ENCODE peak calls at places on chromosomes 6 and 20, in four cellular contexts. Z is astrocyte, T is upper lobe of left lung, R is prostate gland. V is an unnamed sample.

GRCh38 chr6:169529931-169530761 is 171.7 kb downstream of the WDR27 start:
- DNase-seq in Z (peak), T (peak), R (peak), V (no peak)

GRCh38 chr20:39574061-39574460 is 611.9 kb downstream of the DHX35 start:
- DNase-seq in Z (no peak), T (no peak), R (no peak), V (no peak)

GRCh38 chr20:19861147-19861759 is 103.2 kb downstream of the RIN2 start:
- DNase-seq in Z (no peak), T (no peak), R (no peak), V (no peak)

GRCh38 chr6:108027594-108027993 is 46.9 kb downstream of the OSTM1 start:
- DNase-seq in Z (no peak), T (no peak), R (no peak), V (peak)

GRCh38 chr6:110055387-110055735 is 77.2 kb downstream of the GPR6 start:
- DNase-seq in Z (no peak), T (no peak), R (no peak), V (no peak)

GRCh38 chr6:84657486-84657885 is 106.9 kb downstream of the TBX18 start:
- DNase-seq in Z (no peak), T (no peak), R (no peak), V (peak)

GRCh38 chr20:58552366-58552934 is 37.3 kb upstream of the APCDD1L start:
- DNase-seq in Z (no peak), T (no peak), R (no peak), V (no peak)

GRCh38 chr20:57432874-57433491 is 41.8 kb downstream of the RBM38 start:
- DNase-seq in Z (no peak), T (peak), R (no peak), V (peak)

GRCh38 chr20:42186337-42186736 is 568.2 kb upstream of the CHD6 start:
- DNase-seq in Z (no peak), T (no peak), R (no peak), V (no peak)

GRCh38 chr20:41329435-41330342 is 10.9 kb upstream of the LPIN3 start:
- DNase-seq in Z (peak), T (peak), R (peak), V (peak)

GRCh38 chr6:122953766-122954165 is 42.3 kb upstream of the CLVS2 start:
- DNase-seq in Z (no peak), T (no peak), R (no peak), V (no peak)

GRCh38 chr6:15343490-15344185 is 97.8 kb downstream of the JARID2 start:
- DNase-seq in Z (no peak), T (no peak), R (no peak), V (no peak)

GRCh38 chr20:9071976-9072726 is 3.3 kb downstream of the PLCB4 start:
- DNase-seq in Z (no peak), T (no peak), R (no peak), V (peak)

GRCh38 chr20:23637282-23638221 is at the start of gene CST3:
- DNase-seq in Z (peak), T (peak), R (peak), V (peak)

GRCh38 chr6:141988954-141989705 is 143.6 kb upstream of the GJE1 start:
- DNase-seq in Z (peak), T (no peak), R (peak), V (peak)

GRCh38 chr6:130434174-130434873 is 68.5 kb downstream of the TMEM200A start:
- DNase-seq in Z (peak), T (no peak), R (no peak), V (peak)

GRCh38 chr6:166997768-166998255 is 1.4 kb upstream of the CEP43 start:
- DNase-seq in Z (peak), T (peak), R (peak), V (peak)

GRCh38 chr20:45798935-45799642 is 7.3 kb downstream of the DNTTIP1 start:
- DNase-seq in Z (no peak), T (peak), R (no peak), V (peak)

GRCh38 chr20:44357555-44358130 is 2.1 kb downstream of the HNF4A start:
- DNase-seq in Z (no peak), T (no peak), R (no peak), V (no peak)

DNA sequence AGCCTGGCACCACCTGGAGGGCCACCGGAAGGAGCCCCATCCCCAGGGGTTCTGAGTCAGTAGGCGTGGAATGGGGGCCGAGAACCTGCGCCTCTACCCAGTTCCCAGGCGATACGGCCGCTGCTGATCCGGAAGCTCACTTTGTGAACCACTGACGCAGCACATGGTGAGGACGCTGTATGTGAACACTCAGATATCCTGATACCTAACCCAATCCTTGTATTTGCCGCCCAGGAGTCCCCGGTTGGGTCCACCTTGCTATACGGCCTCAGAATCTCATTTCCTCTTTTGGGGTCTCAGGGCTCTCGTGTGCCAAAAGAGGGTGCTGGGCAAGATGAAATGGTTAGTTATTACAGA is 649 bp upstream of the RAB5IF start:
- DNase-seq in Z (no peak), T (peak), R (peak), V (peak)
- H3K4me3 ChIP-seq in Z (peak), T (peak), R (peak), V (peak)

GRCh38 chr6:104326173-104327001 is 533.3 kb downstream of the HACE1 start:
- DNase-seq in Z (peak), T (no peak), R (no peak), V (no peak)

GRCh38 chr6:104322849-104323248 is 536.9 kb downstream of the HACE1 start:
- DNase-seq in Z (no peak), T (no peak), R (no peak), V (no peak)

GRCh38 chr6:104321301-104321700 is 538.4 kb downstream of the HACE1 start:
- DNase-seq in Z (no peak), T (no peak), R (no peak), V (no peak)

GRCh38 chr6:104324305-104324704 is 535.4 kb downstream of the HACE1 start:
- DNase-seq in Z (no peak), T (no peak), R (no peak), V (no peak)

GRCh38 chr6:104325341-104326172 is 534.2 kb downstream of the HACE1 start:
- DNase-seq in Z (no peak), T (no peak), R (no peak), V (peak)
- TF ChIP-seq CTCF in Z (peak), T (peak), R (peak), V (peak)

DNA sequence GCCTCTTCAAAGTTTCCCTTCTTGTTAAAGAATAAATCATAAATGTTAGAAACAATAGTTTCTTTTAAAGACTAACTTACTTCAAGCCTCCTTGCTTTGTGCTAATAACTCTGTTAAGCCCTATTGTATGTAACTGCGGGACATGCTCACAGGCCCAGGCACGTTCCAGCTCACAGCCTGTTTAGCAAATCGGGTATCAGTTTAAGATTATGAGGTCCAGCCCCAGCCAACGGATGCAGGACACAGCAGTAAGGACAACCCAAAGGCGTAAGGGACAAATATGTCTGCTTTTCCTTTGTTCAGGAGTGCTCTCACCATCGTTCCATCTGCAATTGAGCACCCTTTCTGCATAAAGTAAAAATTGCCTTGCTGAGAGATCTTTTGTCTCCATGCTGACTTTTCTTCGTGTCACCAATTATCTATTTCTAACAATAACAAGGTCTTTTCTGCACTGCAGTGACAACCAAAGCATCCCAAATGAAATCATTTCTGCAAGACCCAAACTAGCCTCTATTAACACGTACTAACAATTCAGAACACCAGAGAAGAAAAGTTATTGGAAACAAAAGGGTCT is 1.4 kb downstream of the C6orf52 start:
- DNase-seq in Z (no peak), T (no peak), R (no peak), V (peak)
- H3K4me3 ChIP-seq in Z (peak), T (peak), R (no peak), V (peak)

GRCh38 chr6:52201493-52201892 is 15.3 kb downstream of the IL17A start:
- DNase-seq in Z (no peak), T (no peak), R (no peak), V (no peak)

GRCh38 chr6:52209672-52210626 is 23.8 kb downstream of the IL17A start:
- DNase-seq in Z (no peak), T (no peak), R (no peak), V (no peak)

GRCh38 chr6:52208612-52209011 is 22.4 kb downstream of the IL17A start:
- DNase-seq in Z (no peak), T (no peak), R (no peak), V (no peak)

GRCh38 chr6:52207066-52207465 is 20.9 kb downstream of the IL17A start:
- DNase-seq in Z (no peak), T (no peak), R (no peak), V (no peak)
- TF ChIP-seq CTCF in Z (no peak), T (no peak), R (no peak), V (no peak)

DNA sequence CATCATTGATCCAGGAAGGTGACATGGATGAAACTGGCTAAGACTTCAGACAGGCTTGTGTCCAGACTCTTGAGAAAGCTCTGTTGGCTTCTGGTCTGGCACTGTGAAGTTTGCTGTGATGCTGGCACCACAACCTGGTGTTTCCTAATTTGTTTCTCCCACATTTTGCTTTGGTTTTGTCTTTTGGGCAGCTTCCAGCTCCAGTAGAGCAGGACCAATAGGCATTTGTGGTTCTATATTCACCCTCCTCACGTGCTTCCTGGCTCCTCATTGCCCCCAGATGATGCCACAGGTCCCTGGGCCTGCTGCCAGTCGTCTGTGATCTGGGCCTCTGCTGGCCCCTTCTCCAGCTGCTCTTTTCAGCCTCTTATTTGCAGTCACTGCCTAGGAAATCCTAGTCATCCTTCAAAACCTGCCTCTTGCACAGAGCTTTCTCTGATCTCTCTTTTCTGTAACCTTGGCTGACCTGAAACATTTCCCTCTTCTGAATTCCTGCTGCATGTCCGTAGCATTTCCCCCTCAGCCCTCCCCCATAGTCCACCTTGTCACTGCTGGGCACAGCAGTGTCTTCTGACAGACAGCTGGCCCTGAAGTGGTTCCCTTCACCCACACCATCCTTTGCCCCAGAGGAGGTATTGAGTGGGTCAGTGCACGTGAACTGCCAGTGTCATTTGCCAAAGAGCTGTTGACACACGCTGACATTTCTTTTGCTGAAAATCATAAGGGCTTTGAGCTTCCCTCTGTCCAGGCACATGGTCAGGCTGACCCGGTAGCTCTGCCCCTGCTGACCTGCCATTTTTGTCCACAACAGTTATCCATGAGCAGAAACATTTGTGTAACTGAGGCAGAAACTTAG is 63.0 kb downstream of the PTPN1 start:
- DNase-seq in Z (peak), T (peak), R (no peak), V (no peak)
- H3K4me3 ChIP-seq in Z (no peak), T (no peak), R (no peak), V (no peak)

GRCh38 chr6:36580184-36580526 is 14.0 kb upstream of the SRSF3 start:
- DNase-seq in Z (no peak), T (no peak), R (no peak), V (no peak)
- TF ChIP-seq CTCF in Z (no peak), T (no peak), R (no peak), V (no peak)

GRCh38 chr20:47786763-47787107 is 1.5 kb upstream of the SULF2 start:
- DNase-seq in Z (no peak), T (no peak), R (no peak), V (no peak)
- H3K4me3 ChIP-seq in Z (peak), T (peak), R (no peak), V (peak)

DNA sequence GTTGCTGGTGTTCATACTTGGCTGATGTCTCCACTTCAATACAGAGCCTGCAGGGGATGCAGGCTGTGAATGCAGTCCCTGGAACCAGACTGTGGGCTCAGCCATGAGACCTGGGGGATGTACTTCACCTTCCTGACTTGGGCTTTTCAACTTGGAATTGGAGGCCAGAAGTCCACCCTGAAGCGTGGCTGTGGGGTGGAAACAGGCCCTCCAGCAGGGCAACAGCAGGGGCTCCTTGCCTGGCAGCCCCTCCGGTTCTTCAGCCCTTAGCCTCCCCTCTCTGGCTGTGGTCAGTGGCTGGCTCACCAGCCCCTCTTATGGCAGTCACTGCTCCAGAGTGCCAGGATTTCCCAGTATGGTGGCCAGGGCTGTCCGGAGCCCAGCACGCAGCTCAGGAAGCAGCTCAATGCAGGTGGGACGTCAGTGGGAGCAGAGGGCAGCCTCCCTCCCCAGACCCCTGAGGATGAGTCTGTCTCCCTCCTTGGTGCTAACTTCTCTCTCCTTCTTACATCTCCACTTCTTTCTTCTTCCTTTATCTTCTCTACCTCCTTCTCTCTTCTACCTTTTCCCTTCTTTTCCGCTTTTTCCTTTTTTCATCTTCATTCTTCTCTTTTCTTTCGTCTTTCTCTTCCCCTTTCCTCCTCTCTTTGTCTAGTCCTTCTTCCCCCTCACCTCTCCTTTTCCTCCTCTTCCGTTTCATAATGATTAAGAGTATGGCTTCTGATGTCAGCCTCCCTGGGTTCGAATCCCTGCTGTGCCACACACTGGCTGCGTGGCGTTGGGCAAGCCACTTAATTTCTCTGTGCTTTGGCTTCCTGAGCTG is 45.3 kb downstream of the SLC52A3 start:
- DNase-seq in Z (no peak), T (no peak), R (no peak), V (no peak)
- TF ChIP-seq CTCF in Z (no peak), T (no peak), R (no peak), V (no peak)

DNA sequence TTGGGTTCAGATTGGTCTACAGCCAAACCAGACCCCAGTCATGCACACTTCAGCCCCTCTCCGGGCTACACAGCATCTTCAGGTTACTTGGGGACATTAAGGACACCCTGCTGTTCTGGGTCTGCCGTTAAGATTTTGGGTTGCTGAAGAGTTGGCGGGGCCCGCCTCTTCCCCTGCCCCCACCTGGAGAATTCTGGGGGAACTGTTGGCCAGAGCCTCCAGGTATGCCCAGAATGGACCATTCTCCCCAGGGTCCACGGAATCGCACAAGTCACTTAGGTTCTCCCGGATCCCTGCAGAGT is 372 bp upstream of the PTK7 start:
- DNase-seq in Z (no peak), T (no peak), R (no peak), V (no peak)
- H3K4me3 ChIP-seq in Z (peak), T (peak), R (peak), V (peak)

GRCh38 chr6:81748946-81749345 is 3.5 kb downstream of the TENT5A start:
- DNase-seq in Z (no peak), T (no peak), R (no peak), V (no peak)
- TF ChIP-seq CTCF in Z (no peak), T (no peak), R (no peak), V (no peak)

V was measured in epithelial cell of esophagus.